ENCODE peak calls at places on chromosomes 5 and 9, in eight cellular contexts. I is tibial artery; G is epithelial cell of esophagus; P is tibial nerve; O is CD8-positive, alpha-beta T cell; U is K562; N is stomach; C is bronchial epithelial cell. Q is an unnamed sample.
A peak's percentile ranks its signal among the peaks of the same experiment; 100 is the strongest.

GRCh38 chr5:126939887-126940286 is 90.5 kb downstream of the MARCHF3 start:
- DNase-seq in U (no peak), O (no peak), N (no peak), I (no peak), P (no peak), C (no peak), G (no peak), Q (no peak)

GRCh38 chr5:64323591-64323990 is 157.9 kb downstream of the RNF180 start:
- DNase-seq in N (no peak), I (no peak), G (no peak), O (no peak), P (no peak), C (no peak), U (no peak), Q (no peak)

GRCh38 chr9:77748214-77748772 is 100.2 kb upstream of the GNA14 start:
- DNase-seq in G (no peak), O (no peak), I (no peak), P (no peak), U (no peak), N (no peak), C (no peak), Q (no peak)

GRCh38 chr9:84819446-84819845 is 149.9 kb downstream of the NTRK2 start:
- DNase-seq in C (no peak), N (no peak), O (no peak), G (no peak), I (no peak), U (no peak), P (no peak), Q (no peak)

GRCh38 chr5:55993013-55993412 is 1.8 kb downstream of the IL6ST start:
- DNase-seq in P (no peak), U (no peak), O (no peak), G (peak; percentile 18), C (peak; percentile 32), N (no peak), I (peak; percentile 29), Q (no peak)

GRCh38 chr5:60961685-60962084 is 16.7 kb downstream of the NDUFAF2 start:
- DNase-seq in N (no peak), G (no peak), U (no peak), I (no peak), O (no peak), C (no peak), P (no peak), Q (no peak)

GRCh38 chr9:38101423-38101822 is 32.4 kb upstream of the SHB start:
- DNase-seq in I (no peak), U (no peak), P (no peak), N (no peak), C (no peak), G (no peak), O (no peak), Q (no peak)

GRCh38 chr9:137417161-137418021 is 5.6 kb downstream of the EXD3 start:
- DNase-seq in C (no peak), P (no peak), N (no peak), G (no peak), U (no peak), I (no peak), O (no peak), Q (no peak)

GRCh38 chr5:147464211-147464610 is 45.7 kb downstream of the DPYSL3 start:
- DNase-seq in I (no peak), G (peak; percentile 70), O (no peak), N (no peak), P (no peak), U (no peak), C (peak; percentile 64), Q (peak; percentile 11)

GRCh38 chr5:67725591-67725990 is 490.0 kb upstream of the PIK3R1 start:
- DNase-seq in O (no peak), I (no peak), U (no peak), C (no peak), G (no peak), P (no peak), N (no peak), Q (no peak)

GRCh38 chr9:100058699-100059579 is 39.9 kb downstream of the ERP44 start:
- DNase-seq in I (no peak), U (no peak), C (no peak), N (no peak), P (no peak), O (no peak), G (no peak), Q (no peak)

GRCh38 chr5:73591102-73591695 is 25.7 kb downstream of the UTP15 start:
- DNase-seq in O (peak; percentile 16), N (no peak), G (peak; percentile 86), U (peak; percentile 62), I (no peak), P (no peak), C (peak; percentile 76), Q (peak; percentile 61)

GRCh38 chr5:64954518-64954917 is 185.8 kb downstream of the CWC27 start:
- DNase-seq in U (no peak), N (no peak), G (no peak), O (no peak), C (no peak), P (no peak), I (no peak), Q (no peak)

GRCh38 chr5:61292130-61292672 is 39.9 kb upstream of the ZSWIM6 start:
- DNase-seq in U (no peak), N (no peak), I (no peak), G (no peak), P (no peak), O (no peak), C (no peak), Q (no peak)

GRCh38 chr9:123318192-123318591 is 37.8 kb upstream of the CRB2 start:
- DNase-seq in O (no peak), G (no peak), P (no peak), C (no peak), N (no peak), U (no peak), I (no peak), Q (no peak)

GRCh38 chr9:87189006-87189405 is 241.7 kb upstream of the GAS1 start:
- DNase-seq in I (no peak), N (no peak), C (no peak), O (no peak), U (no peak), G (no peak), P (no peak), Q (no peak)

GRCh38 chr9:123724211-123724831 is 205.6 kb downstream of the DENND1A start:
- DNase-seq in O (no peak), P (no peak), N (no peak), C (no peak), G (peak; percentile 3), U (no peak), I (no peak), Q (no peak)

GRCh38 chr5:71703941-71704340 is 15.1 kb upstream of the CARTPT start:
- DNase-seq in G (no peak), U (no peak), N (no peak), P (no peak), C (no peak), I (no peak), O (no peak), Q (no peak)

GRCh38 chr9:94971378-94972131 is 245.1 kb downstream of the AOPEP start:
- DNase-seq in C (no peak), U (no peak), N (no peak), I (no peak), P (no peak), O (no peak), G (no peak), Q (no peak)

GRCh38 chr5:85204289-85204688 is 819.6 kb upstream of the EDIL3 start:
- DNase-seq in C (no peak), N (no peak), G (no peak), U (no peak), P (no peak), O (no peak), I (no peak), Q (no peak)
- H3K4me3 ChIP-seq in C (no peak overlapping the region), N (no peak overlapping the region), G (no peak overlapping the region), U (no peak overlapping the region), P (no peak overlapping the region), O (no peak overlapping the region), I (no peak overlapping the region), Q (no peak overlapping the region)

DNA sequence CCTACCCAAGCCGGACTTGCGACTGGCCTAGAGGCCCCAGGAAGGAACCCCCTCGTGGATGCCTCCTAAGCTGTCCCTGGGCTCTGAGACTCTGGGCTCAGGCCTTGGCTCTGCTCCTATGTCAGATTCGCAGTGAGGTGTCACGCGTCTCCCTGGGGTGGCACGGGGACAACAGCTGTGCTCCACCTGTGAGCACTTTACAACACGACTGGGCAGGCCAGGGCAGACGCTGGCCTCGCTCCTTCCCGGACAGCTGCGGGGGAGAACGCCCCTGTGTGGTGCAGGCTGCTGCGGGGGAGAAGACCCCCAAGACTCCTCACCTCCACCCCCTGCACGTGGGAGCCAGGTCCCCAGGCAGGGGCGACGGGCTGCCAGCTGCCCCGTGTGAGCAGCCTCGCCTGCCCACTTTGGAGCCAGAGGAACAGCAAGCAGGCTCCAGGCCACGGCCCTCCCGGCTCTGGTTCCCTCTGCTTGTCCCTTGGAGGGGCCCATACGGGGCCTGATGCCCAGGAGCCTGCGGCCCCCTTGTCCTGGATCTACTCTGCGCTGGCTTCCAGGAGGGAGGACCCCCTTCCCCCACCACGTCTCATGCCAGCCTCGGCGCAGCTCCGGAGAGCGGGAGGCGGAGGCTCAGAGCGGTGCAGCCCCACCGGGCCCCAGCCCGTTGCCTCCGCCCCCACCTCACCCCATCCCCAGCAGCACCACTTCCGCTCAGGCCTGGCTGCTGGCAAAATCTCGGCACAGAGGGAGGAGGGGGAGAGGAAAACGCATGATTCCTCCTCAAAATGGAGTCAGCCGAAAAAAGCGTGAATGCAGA is 36.0 kb downstream of the SARDH start:
- DNase-seq in U (no peak), I (no peak), O (peak; percentile 64), G (no peak), C (no peak), P (no peak), N (no peak), Q (no peak)
- H3K4me3 ChIP-seq in U (no peak overlapping the region), I (peak overlapping the region; percentile 25), O (peak overlapping the region; percentile 69), G (no peak overlapping the region), C (no peak overlapping the region), P (peak overlapping the region; percentile 41), N (peak overlapping the region; percentile 35), Q (no peak overlapping the region)

GRCh38 chr5:164148292-164148691 is 642.9 kb downstream of the MAT2B start:
- DNase-seq in I (no peak), C (no peak), O (no peak), N (no peak), P (no peak), U (no peak), G (no peak), Q (no peak)
- H3K4me3 ChIP-seq in I (no peak overlapping the region), C (no peak overlapping the region), O (no peak overlapping the region), N (no peak overlapping the region), P (no peak overlapping the region), U (no peak overlapping the region), G (no peak overlapping the region), Q (no peak overlapping the region)

DNA sequence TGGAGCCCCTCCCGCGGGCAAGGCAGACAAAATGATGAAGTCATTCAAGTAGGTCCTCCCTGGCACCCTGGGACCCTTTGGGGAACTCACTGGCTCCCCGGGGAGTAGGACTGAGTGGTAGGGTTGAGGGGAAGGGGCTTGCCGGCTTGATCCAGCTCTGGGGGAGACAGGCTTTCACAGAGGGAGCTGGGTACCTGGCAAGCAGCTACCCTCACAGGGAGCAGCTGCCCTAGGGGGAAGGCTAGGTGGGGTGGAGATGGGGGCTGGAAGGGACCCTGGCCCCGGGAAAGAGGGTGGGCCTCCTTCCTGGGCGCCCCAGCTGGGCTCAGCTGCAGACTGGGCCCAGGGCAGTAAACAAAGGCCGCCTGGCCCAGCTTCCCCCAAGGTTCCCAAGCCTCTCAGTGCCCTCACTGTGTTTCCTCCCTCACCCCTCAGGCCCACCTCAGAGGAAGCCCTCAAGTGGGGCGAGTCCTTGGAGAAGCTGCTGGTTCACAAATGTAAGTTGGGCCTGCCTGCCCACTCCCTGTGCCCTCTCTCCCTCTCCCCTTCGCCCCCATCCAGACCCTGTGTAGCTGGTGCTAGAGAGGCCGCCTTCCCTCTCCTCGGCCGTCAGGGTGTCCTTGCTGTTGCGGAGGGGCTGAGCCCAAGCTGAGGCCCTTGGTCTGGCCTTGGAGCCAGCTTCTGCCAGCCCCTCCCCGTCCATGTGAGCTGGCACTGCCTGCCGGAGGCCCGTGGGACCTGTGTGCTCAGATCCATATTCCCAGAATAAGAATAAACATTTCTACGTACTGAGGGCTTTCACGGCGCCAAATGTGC is 131.2 kb downstream of the RGS3 start:
- DNase-seq in N (peak; percentile 56), O (no peak), C (no peak), U (no peak), I (peak; percentile 51), G (no peak), P (no peak), Q (no peak)
- H3K4me3 ChIP-seq in N (peak overlapping the region; percentile 51), O (no peak overlapping the region), C (no peak overlapping the region), U (no peak overlapping the region), I (peak overlapping the region; percentile 59), G (peak overlapping the region; percentile 45), P (peak overlapping the region; percentile 45), Q (no peak overlapping the region)

Q was measured in LNCaP clone FGC.